ENCODE peak calls at places on chromosomes 6 and 20, in four cellular contexts. C is neuronal stem cell, D is fibroblast of mammary gland, F is RWPE2. S is an unnamed sample.

GRCh38 chr6:137792160-137793033 is 74.7 kb upstream of the TNFAIP3 start:
- DNase-seq in C (no peak), D (no peak), F (no peak), S (no peak)

GRCh38 chr20:57663241-57663640 is 43.0 kb upstream of the ZBP1 start:
- DNase-seq in C (no peak), D (no peak), F (peak), S (no peak)

GRCh38 chr20:4702562-4703280 is 19.0 kb upstream of the PRND start:
- DNase-seq in C (no peak), D (no peak), F (no peak), S (no peak)

GRCh38 chr6:36949636-36950035 is 4.9 kb upstream of the PI16 start:
- DNase-seq in C (no peak), D (peak), F (no peak), S (no peak)

GRCh38 chr6:11700118-11700718 is 78.4 kb downstream of the ADTRP start:
- DNase-seq in C (no peak), D (peak), F (no peak), S (peak)

GRCh38 chr20:49346682-49347081 is 68.8 kb upstream of the ZNFX1 start:
- DNase-seq in C (no peak), D (no peak), F (no peak), S (no peak)

GRCh38 chr20:444862-445426 is 17.4 kb downstream of the TBC1D20 start:
- DNase-seq in C (no peak), D (peak), F (peak), S (no peak)

GRCh38 chr6:72876256-72876655 is 254.4 kb downstream of the KCNQ5 start:
- DNase-seq in C (no peak), D (no peak), F (no peak), S (no peak)

GRCh38 chr6:35089216-35089934 is 51.8 kb downstream of the TCP11 start:
- DNase-seq in C (no peak), D (no peak), F (no peak), S (no peak)

GRCh38 chr20:1388253-1388652 is 4.6 kb downstream of the FKBP1A start:
- DNase-seq in C (no peak), D (no peak), F (no peak), S (no peak)

GRCh38 chr6:125836466-125836865 is 45.7 kb downstream of the NCOA7 start:
- DNase-seq in C (no peak), D (no peak), F (no peak), S (no peak)

GRCh38 chr20:19254086-19254821 is 41.8 kb downstream of the SLC24A3 start:
- DNase-seq in C (no peak), D (peak), F (no peak), S (no peak)

GRCh38 chr20:38167851-38168760 is 3.0 kb upstream of the TGM2 start:
- DNase-seq in C (no peak), D (peak), F (peak), S (no peak)

GRCh38 chr6:170035896-170036295 is 255.0 kb downstream of the DLL1 start:
- DNase-seq in C (no peak), D (no peak), F (peak), S (no peak)

GRCh38 chr6:150598858-150599198 is 857 bp upstream of the PLEKHG1 start:
- DNase-seq in C (no peak), D (no peak), F (no peak), S (no peak)

GRCh38 chr6:50819527-50819905 is 845 bp downstream of the TFAP2B start:
- DNase-seq in C (no peak), D (peak), F (no peak), S (no peak)

GRCh38 chr6:168381726-168382458 is 59.1 kb upstream of the SMOC2 start:
- DNase-seq in C (no peak), D (no peak), F (no peak), S (no peak)

GRCh38 chr6:45640081-45640491 is 262.4 kb upstream of the SUPT3H start:
- DNase-seq in C (no peak), D (peak), F (no peak), S (no peak)

GRCh38 chr6:14121936-14122344 is 4.4 kb downstream of the CD83 start:
- DNase-seq in C (no peak), D (no peak), F (no peak), S (no peak)

GRCh38 chr20:47318596-47319516 is 37.6 kb downstream of the ZMYND8 start:
- DNase-seq in C (no peak), D (peak), F (peak), S (no peak)

GRCh38 chr6:81634155-81634880 is 118.2 kb downstream of the TENT5A start:
- DNase-seq in C (no peak), D (no peak), F (no peak), S (no peak)

GRCh38 chr6:74731204-74731603 is 474.6 kb downstream of the COL12A1 start:
- DNase-seq in C (no peak), D (peak), F (no peak), S (no peak)

GRCh38 chr6:139470971-139471370 is 96.5 kb upstream of the CITED2 start:
- DNase-seq in C (no peak), D (no peak), F (no peak), S (no peak)

GRCh38 chr6:15553736-15554294 is 109.0 kb downstream of the DTNBP1 start:
- DNase-seq in C (no peak), D (no peak), F (no peak), S (no peak)

GRCh38 chr6:1767481-1768246 is 157.9 kb downstream of the FOXC1 start:
- DNase-seq in C (no peak), D (peak), F (no peak), S (no peak)

GRCh38 chr20:50381771-50382593 is 128.2 kb upstream of the PTPN1 start:
- DNase-seq in C (no peak), D (no peak), F (no peak), S (peak)

GRCh38 chr20:9269280-9269971 is 200.5 kb downstream of the PLCB4 start:
- DNase-seq in C (no peak), D (peak), F (no peak), S (no peak)

GRCh38 chr20:7606941-7607340 is 333.3 kb downstream of the HAO1 start:
- DNase-seq in C (no peak), D (no peak), F (no peak), S (no peak)

GRCh38 chr6:158086054-158086705 is 81.9 kb downstream of the SERAC1 start:
- DNase-seq in C (no peak), D (peak), F (no peak), S (peak)

DNA sequence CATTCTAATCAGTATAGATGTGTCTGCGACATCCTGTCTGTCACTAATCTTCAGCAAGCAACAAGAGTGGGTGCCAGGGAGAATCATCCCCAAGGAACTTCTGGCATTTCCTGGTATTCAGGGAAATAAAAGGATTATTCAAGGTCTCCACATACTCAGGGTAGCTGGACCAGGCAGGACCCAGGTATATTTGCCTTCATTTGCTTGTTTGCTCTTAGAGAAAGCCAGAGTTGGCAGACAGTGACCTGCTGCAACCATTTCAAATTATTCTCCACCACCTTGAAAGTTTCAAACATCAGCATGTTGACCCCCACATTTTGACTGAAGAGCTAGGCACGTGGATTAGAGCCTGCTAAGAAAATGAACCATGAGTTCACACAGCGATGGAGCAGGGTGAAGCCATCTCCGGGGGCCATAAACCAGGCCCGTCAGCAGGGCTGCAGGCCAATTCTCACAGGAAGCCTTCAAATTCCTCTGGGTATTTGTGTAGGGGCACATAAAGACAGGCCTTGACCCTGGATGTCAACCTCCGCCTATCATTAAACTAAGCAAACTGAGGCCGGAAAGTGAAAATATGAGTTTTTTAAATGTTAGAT is 33.0 kb downstream of the TRAM2 start:
- DNase-seq in C (no peak), D (peak), F (no peak), S (no peak)
- H3K4me3 ChIP-seq in C (no peak), D (no peak), F (no peak), S (no peak)

GRCh38 chr20:59046862-59047261 is 4.3 kb upstream of the PRELID3B start:
- DNase-seq in C (no peak), D (no peak), F (no peak), S (no peak)
- H3K4me3 ChIP-seq in C (no peak), D (no peak), F (no peak), S (no peak)

GRCh38 chr6:48037946-48038345 is 73.1 kb downstream of the PTCHD4 start:
- DNase-seq in C (no peak), D (no peak), F (no peak), S (no peak)

GRCh38 chr6:48032156-48032555 is 78.8 kb downstream of the PTCHD4 start:
- DNase-seq in C (no peak), D (peak), F (no peak), S (no peak)

GRCh38 chr6:48041894-48042293 is 69.1 kb downstream of the PTCHD4 start:
- DNase-seq in C (no peak), D (no peak), F (no peak), S (no peak)

GRCh38 chr6:48036316-48036715 is 74.7 kb downstream of the PTCHD4 start:
- DNase-seq in C (no peak), D (peak), F (no peak), S (no peak)
- H3K4me3 ChIP-seq in C (no peak), D (no peak), F (no peak), S (no peak)

GRCh38 chr20:36094497-36094896 is 60.0 kb upstream of the EPB41L1 start:
- DNase-seq in C (no peak), D (peak), F (no peak), S (no peak)
- H3K4me3 ChIP-seq in C (peak), D (no peak), F (no peak), S (no peak)

GRCh38 chr6:7541175-7542064 is at the start of gene DSP:
- DNase-seq in C (peak), D (no peak), F (peak), S (no peak)
- H3K4me3 ChIP-seq in C (peak), D (peak), F (peak), S (no peak)

GRCh38 chr20:54477556-54477955 is 2.2 kb downstream of the DOK5 start:
- DNase-seq in C (no peak), D (peak), F (no peak), S (no peak)
- H3K4me3 ChIP-seq in C (no peak), D (peak), F (no peak), S (no peak)

DNA sequence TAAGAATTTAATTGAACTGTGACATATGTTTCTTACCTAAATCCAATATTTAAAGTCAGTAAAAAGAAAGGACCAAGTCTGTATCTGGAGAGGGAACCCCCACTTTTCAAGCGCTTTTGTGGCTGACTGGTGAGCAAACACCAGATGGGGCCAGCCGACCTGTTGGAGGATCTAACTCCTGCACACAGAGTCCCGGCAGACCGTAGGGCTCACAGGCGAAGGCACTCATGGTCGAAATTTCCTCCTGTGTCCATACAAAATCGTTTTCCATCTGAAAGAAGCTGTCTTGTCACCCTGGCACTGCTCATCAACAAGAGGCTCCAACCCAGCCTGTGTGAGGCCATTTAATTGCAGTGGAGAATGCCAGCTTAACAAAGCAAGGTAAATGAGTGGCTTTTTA is 94.0 kb downstream of the SCML4 start:
- DNase-seq in C (no peak), D (no peak), F (no peak), S (no peak)
- H3K4me3 ChIP-seq in C (no peak), D (no peak), F (no peak), S (no peak)

DNA sequence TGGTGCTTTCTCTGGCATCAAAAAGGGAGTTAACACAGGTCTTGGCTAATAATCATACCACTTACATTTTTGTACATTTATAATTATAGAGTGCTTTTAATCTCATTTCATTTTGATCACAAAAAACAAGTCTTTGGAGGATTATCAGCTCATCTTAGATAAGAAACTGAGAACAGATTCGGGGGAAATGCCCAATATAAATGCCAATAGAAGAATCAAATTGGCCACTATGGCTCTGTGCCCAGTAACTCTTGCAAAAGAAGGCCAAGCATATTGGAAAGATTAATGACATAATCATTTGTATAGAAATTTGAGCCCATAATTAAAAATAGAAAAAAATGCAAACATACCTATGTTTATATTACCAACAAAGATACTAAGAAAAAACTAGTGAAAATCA is 42.5 kb downstream of the IPCEF1 start:
- DNase-seq in C (no peak), D (peak), F (no peak), S (no peak)
- H3K4me3 ChIP-seq in C (no peak), D (no peak), F (no peak), S (no peak)

GRCh38 chr6:135358251-135358821 is 139.2 kb downstream of the AHI1 start:
- DNase-seq in C (no peak), D (peak), F (no peak), S (no peak)
- H3K4me3 ChIP-seq in C (no peak), D (peak), F (no peak), S (no peak)